ENCODE peak calls at places on chromosomes 3 and 15, in eight cellular contexts. O is A673; I is fibroblast of lung; R is CD4-positive, alpha-beta T cell; M is body of pancreas; E is endothelial cell; Q is AG04450; Z is B cell. P is an unnamed sample.

GRCh38 chr3:157001561-157001960 is 158.4 kb downstream of the CCNL1 start:
- DNase-seq in O (no peak), I (no peak), R (no peak), M (no peak), E (no peak), Q (no peak), Z (no peak), P (no peak)

GRCh38 chr3:50542177-50543034 is 25.1 kb downstream of the C3orf18 start:
- DNase-seq in O (peak; percentile 48), I (peak; percentile 20), R (peak; percentile 49), M (peak; percentile 80), E (peak; percentile 84), Q (peak; percentile 41), Z (no peak), P (peak; percentile 52)

GRCh38 chr3:131501949-131502348 is 822 bp downstream of the MRPL3 start:
- DNase-seq in O (no peak), I (no peak), R (no peak), M (no peak), E (no peak), Q (no peak), Z (no peak), P (no peak)

GRCh38 chr3:110459021-110459420 is 612.6 kb upstream of the NECTIN3 start:
- DNase-seq in O (no peak), I (peak; percentile 5), R (no peak), M (no peak), E (no peak), Q (no peak), Z (no peak), P (no peak)

GRCh38 chr3:99925584-99925983 is 107.9 kb downstream of the CMSS1 start:
- DNase-seq in O (peak; percentile 45), I (peak; percentile 91), R (no peak), M (peak; percentile 66), E (no peak), Q (peak; percentile 39), Z (no peak), P (peak; percentile 89)

GRCh38 chr3:171313702-171314101 is 146.5 kb downstream of the TNIK start:
- DNase-seq in O (no peak), I (no peak), R (no peak), M (no peak), E (no peak), Q (no peak), Z (no peak), P (no peak)

GRCh38 chr3:127822166-127822835 is at the start of gene MGLL:
- DNase-seq in O (peak; percentile 26), I (peak; percentile 49), R (no peak), M (no peak), E (peak; percentile 34), Q (no peak), Z (no peak), P (peak; percentile 50)

GRCh38 chr15:75809986-75810750 is 33.1 kb upstream of the UBE2Q2 start:
- DNase-seq in O (no peak), I (peak; percentile 7), R (peak; percentile 3), M (peak; percentile 26), E (no peak), Q (no peak), Z (no peak), P (no peak)

GRCh38 chr3:94405258-94406035 is 342.6 kb downstream of the NSUN3 start:
- DNase-seq in O (no peak), I (peak; percentile 90), R (no peak), M (no peak), E (no peak), Q (no peak), Z (no peak), P (peak; percentile 60)

GRCh38 chr3:52200981-52201679 is 3.2 kb downstream of the ALAS1 start:
- DNase-seq in O (no peak), I (no peak), R (no peak), M (no peak), E (no peak), Q (no peak), Z (no peak), P (peak; percentile 33)

GRCh38 chr3:168034152-168034928 is 61.4 kb downstream of the GOLIM4 start:
- DNase-seq in O (peak; percentile 40), I (peak; percentile 76), R (no peak), M (no peak), E (no peak), Q (peak; percentile 2), Z (no peak), P (peak; percentile 73)

GRCh38 chr3:59456852-59457485 is 407.1 kb upstream of the CFAP20DC start:
- DNase-seq in O (no peak), I (no peak), R (no peak), M (no peak), E (no peak), Q (no peak), Z (no peak), P (no peak)

GRCh38 chr3:195802261-195802701 is 9.4 kb downstream of the MUC4 start:
- DNase-seq in O (no peak), I (no peak), R (peak; percentile 7), M (no peak), E (no peak), Q (no peak), Z (no peak), P (no peak)

GRCh38 chr15:26280281-26280680 is 417.2 kb upstream of the ATP10A start:
- DNase-seq in O (no peak), I (no peak), R (no peak), M (no peak), E (no peak), Q (no peak), Z (no peak), P (no peak)

GRCh38 chr15:43893956-43894355 is 67.2 kb downstream of the WDR76 start:
- DNase-seq in O (no peak), I (no peak), R (no peak), M (peak; percentile 58), E (no peak), Q (no peak), Z (no peak), P (no peak)

GRCh38 chr3:121970047-121970446 is 52.0 kb downstream of the ILDR1 start:
- DNase-seq in O (no peak), I (peak; percentile 52), R (no peak), M (no peak), E (no peak), Q (no peak), Z (no peak), P (peak; percentile 1)

GRCh38 chr15:93985925-93986324 is 245.4 kb upstream of the MCTP2 start:
- DNase-seq in O (no peak), I (no peak), R (no peak), M (no peak), E (no peak), Q (no peak), Z (no peak), P (no peak)

GRCh38 chr15:93985173-93985572 is 246.2 kb upstream of the MCTP2 start:
- DNase-seq in O (peak; percentile 70), I (no peak), R (no peak), M (no peak), E (no peak), Q (no peak), Z (no peak), P (no peak)

GRCh38 chr15:93982226-93982641 is 249.1 kb upstream of the MCTP2 start:
- DNase-seq in O (no peak), I (peak; percentile 20), R (no peak), M (no peak), E (no peak), Q (no peak), Z (no peak), P (no peak)

GRCh38 chr15:93981706-93982105 is 249.7 kb upstream of the MCTP2 start:
- DNase-seq in O (no peak), I (no peak), R (no peak), M (no peak), E (no peak), Q (no peak), Z (no peak), P (no peak)

GRCh38 chr15:93983501-93983900 is 247.9 kb upstream of the MCTP2 start:
- DNase-seq in O (peak; percentile 12), I (no peak), R (no peak), M (no peak), E (no peak), Q (no peak), Z (no peak), P (no peak)
- TF ChIP-seq CTCF in O (no peak), I (no peak), R (no peak), M (no peak), E (no peak), Q (no peak), Z (no peak), P (no peak)

DNA sequence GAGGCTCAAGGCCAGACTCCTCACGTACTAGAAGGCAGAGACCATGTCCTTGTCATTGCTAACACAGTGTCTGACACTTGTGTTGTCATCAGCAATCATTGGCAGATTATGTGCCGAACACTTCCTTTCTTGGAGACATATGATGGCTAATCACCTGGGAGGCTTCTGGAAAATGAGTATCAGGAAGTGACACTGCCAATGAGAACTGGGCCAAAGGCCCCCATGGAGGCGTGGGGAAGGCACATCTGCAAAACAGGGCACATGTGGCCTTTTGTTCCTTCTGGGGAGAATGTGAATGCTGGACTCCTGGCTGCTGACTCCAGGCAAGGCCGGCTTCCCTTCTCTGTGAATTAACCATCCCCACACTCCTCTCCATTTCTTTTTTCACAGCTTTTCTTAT is 6.9 kb downstream of the TM6SF1 start:
- DNase-seq in O (no peak), I (no peak), R (no peak), M (no peak), E (no peak), Q (no peak), Z (no peak), P (no peak)
- TF ChIP-seq CTCF in O (no peak), I (no peak), R (no peak), M (no peak), E (no peak), Q (no peak), Z (no peak), P (no peak)

DNA sequence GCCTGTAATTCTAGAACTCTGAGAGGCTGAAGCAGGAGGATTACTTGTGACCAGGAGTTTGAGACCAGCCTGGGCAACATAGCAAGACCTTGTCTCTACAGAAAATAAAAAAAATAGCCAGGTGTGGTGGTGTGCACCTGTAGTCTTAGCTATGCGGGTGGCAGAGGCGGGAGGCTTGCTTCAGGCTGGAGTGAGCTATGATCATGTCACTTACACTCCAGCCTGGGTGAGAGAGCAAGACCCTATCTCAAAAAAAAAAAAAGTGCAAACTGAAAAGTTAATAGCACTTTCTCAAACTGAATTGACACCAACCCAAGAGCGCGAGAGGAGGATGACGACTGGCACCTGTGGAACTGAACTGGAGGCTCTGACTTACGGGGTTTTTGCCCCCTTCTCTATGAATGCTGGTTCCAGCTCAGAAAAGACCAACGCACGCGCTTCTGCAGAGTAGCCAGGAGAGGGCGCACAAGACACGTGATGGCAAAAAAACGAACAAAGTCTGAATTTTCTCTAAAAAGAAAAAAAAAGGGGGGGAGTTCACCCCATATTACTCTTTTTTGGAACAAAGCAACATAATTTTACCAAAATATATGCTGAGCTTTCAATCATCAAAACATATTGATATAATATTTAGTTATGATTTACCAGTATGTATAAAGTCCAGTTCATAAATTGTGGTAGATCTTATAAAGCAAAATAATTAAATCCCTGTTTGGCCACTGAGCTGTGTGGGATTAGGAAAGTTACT is 23.7 kb downstream of the CFAP92 start:
- DNase-seq in O (peak; percentile 69), I (peak; percentile 17), R (peak; percentile 56), M (peak; percentile 50), E (peak; percentile 55), Q (no peak), Z (peak; percentile 64), P (peak; percentile 37)
- TF ChIP-seq CTCF in O (peak; percentile 97), I (peak; percentile 90), R (peak; percentile 97), M (peak; percentile 69), E (peak; percentile 86), Q (peak; percentile 95), Z (peak; percentile 97), P (peak; percentile 91)

DNA sequence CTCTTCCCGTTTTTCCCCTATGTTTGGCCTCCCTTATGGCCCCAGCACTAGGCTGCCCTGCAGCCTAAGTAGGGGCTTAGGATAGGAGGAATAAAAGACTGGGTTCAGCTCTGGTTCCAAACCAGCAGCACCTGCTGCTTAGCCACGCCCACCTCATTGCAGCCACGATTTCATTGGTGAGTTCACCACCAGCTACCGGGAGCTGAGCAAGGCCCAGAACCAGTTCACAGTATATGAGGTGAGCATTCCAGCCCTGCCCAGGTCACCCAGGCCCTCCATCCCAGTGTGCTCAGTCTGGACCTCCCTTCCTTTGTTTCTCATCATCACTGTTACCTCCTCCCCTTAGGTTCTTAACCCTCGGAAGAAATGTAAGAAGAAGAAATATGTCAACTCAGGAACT is 11.5 kb downstream of the CPNE9 start:
- DNase-seq in O (no peak), I (no peak), R (no peak), M (no peak), E (no peak), Q (no peak), Z (peak; percentile 26), P (no peak)
- TF ChIP-seq CTCF in O (no peak), I (no peak), R (no peak), M (no peak), E (no peak), Q (no peak), Z (no peak), P (no peak)

P was measured in IMR-90.